ENCODE peak calls at places on chromosomes 13 and 19, in four cellular contexts. Q is IMR-90, Z is GM23248, W is endothelial cell of umbilical vein. Y is an unnamed sample. For H3K4me1, the result is how much of the 10 kb centered on the place peaks cover.

GRCh38 chr13:49731766-49732165 is 40.5 kb upstream of the EBPL start:
- DNase-seq in Q (peak), Z (peak), W (peak), Y (peak)

GRCh38 chr19:366205-366783 is 21.7 kb upstream of the MIER2 start:
- DNase-seq in Q (no peak), Z (no peak), W (no peak), Y (no peak)

GRCh38 chr13:98474292-98474691 is 102.6 kb downstream of the STK24 start:
- DNase-seq in Q (no peak), Z (no peak), W (no peak), Y (no peak)

GRCh38 chr13:101512650-101513049 is 60.2 kb downstream of the ITGBL1 start:
- DNase-seq in Q (no peak), Z (peak), W (no peak), Y (peak)

GRCh38 chr19:31330761-31331160 is 18.5 kb downstream of the TSHZ3 start:
- DNase-seq in Q (no peak), Z (no peak), W (no peak), Y (no peak)

GRCh38 chr19:29191005-29191404 is 21.9 kb downstream of the UQCRFS1 start:
- DNase-seq in Q (no peak), Z (no peak), W (no peak), Y (no peak)

GRCh38 chr13:109465151-109465550 is 321.2 kb downstream of the IRS2 start:
- DNase-seq in Q (peak), Z (peak), W (no peak), Y (no peak)

GRCh38 chr19:3655402-3656072 is 28.9 kb upstream of the CACTIN start:
- DNase-seq in Q (peak), Z (peak), W (peak), Y (peak)

GRCh38 chr13:57443494-57443893 is 188.1 kb upstream of the PCDH17 start:
- DNase-seq in Q (no peak), Z (no peak), W (no peak), Y (no peak)

GRCh38 chr19:21202865-21203494 is 61.1 kb downstream of the ZNF431 start:
- DNase-seq in Q (peak), Z (peak), W (peak), Y (peak)

GRCh38 chr19:16290692-16291091 is 33.9 kb upstream of the KLF2 start:
- DNase-seq in Q (no peak), Z (no peak), W (peak), Y (no peak)

GRCh38 chr19:36215276-36216171 is 618 bp downstream of the ZNF146 start:
- DNase-seq in Q (peak), Z (peak), W (peak), Y (peak)

GRCh38 chr13:100636441-100636840 is 38.2 kb downstream of the TMTC4 start:
- DNase-seq in Q (no peak), Z (no peak), W (no peak), Y (no peak)

GRCh38 chr13:31775686-31776085 is 36.4 kb downstream of the RXFP2 start:
- DNase-seq in Q (no peak), Z (peak), W (no peak), Y (peak)

GRCh38 chr19:46926201-46927071 is 65.6 kb downstream of the ARHGAP35 start:
- DNase-seq in Q (no peak), Z (no peak), W (no peak), Y (no peak)

GRCh38 chr19:35249146-35249847 is 495 bp downstream of the LSR start:
- DNase-seq in Q (no peak), Z (no peak), W (no peak), Y (no peak)

GRCh38 chr13:28620011-28620830 is 38.7 kb upstream of the POMP start:
- DNase-seq in Q (no peak), Z (peak), W (no peak), Y (no peak)

GRCh38 chr13:45833663-45834062 is 17.9 kb downstream of the SIAH3 start:
- DNase-seq in Q (peak), Z (peak), W (peak), Y (peak)

GRCh38 chr13:79972066-79972569 is 368.8 kb downstream of the SPRY2 start:
- DNase-seq in Q (no peak), Z (no peak), W (no peak), Y (no peak)

GRCh38 chr13:79966039-79966438 is 374.9 kb downstream of the SPRY2 start:
- DNase-seq in Q (peak), Z (peak), W (no peak), Y (no peak)

GRCh38 chr13:79966502-79966901 is 374.4 kb downstream of the SPRY2 start:
- DNase-seq in Q (no peak), Z (peak), W (no peak), Y (no peak)
- H2AFZ ChIP-seq in Q (no peak), Z (peak), W (no peak), Y (no peak)

DNA sequence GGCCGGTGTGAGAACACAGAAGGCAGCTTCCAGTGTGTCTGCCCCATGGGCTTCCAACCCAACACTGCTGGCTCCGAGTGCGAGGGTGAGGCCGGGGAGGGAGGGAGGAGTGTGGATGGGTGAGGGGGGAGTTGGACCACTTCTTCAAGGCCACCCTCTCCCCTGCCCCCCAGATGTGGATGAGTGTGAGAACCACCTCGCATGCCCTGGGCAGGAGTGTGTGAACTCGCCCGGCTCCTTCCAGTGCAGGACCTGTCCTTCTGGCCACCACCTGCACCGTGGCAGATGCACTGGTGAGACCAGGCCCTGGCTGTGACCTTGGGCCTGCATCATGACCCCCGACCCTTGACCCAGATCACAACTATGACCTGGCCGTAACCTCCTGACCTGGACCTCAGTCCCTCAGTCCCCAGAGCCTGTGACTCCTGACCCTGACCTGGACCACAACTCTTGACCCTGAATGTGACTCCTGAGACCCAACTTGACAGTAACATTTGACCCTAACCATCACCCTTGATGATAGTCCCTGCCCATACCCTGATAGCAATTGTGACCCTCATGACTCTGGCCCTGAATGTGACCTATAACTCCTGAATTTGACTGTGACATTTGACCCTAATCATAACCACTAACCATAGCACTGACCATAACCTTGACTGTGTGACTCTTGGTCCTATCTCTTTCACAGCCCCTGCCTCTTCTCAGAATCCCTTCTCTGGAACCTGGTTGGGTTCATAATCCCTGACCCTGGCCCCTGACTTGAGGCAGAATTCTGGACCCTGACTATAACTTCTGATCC is 10.9 kb downstream of the LTBP4 start:
- DNase-seq in Q (no peak), Z (no peak), W (no peak), Y (no peak)
- H3K4me1 ChIP-seq in Q (under half), Z (under half), W (under half), Y (under half)

GRCh38 chr13:22749626-22750025 is 431.2 kb upstream of the SGCG start:
- DNase-seq in Q (no peak), Z (no peak), W (no peak), Y (no peak)

GRCh38 chr13:22748866-22749586 is 431.8 kb upstream of the SGCG start:
- DNase-seq in Q (no peak), Z (peak), W (peak), Y (no peak)

GRCh38 chr13:22740264-22740663 is 440.5 kb upstream of the SGCG start:
- DNase-seq in Q (no peak), Z (no peak), W (no peak), Y (no peak)

GRCh38 chr13:22744688-22745452 is 435.9 kb upstream of the SGCG start:
- DNase-seq in Q (no peak), Z (no peak), W (no peak), Y (no peak)
- H2AFZ ChIP-seq in Q (no peak), Z (no peak), W (no peak), Y (no peak)

GRCh38 chr19:45442927-45443461 is 19.3 kb upstream of the ERCC1 start:
- DNase-seq in Q (peak), Z (peak), W (peak), Y (peak)
- H3K4me1 ChIP-seq in Q (under half), Z (under half), W (under half), Y (under half)

DNA sequence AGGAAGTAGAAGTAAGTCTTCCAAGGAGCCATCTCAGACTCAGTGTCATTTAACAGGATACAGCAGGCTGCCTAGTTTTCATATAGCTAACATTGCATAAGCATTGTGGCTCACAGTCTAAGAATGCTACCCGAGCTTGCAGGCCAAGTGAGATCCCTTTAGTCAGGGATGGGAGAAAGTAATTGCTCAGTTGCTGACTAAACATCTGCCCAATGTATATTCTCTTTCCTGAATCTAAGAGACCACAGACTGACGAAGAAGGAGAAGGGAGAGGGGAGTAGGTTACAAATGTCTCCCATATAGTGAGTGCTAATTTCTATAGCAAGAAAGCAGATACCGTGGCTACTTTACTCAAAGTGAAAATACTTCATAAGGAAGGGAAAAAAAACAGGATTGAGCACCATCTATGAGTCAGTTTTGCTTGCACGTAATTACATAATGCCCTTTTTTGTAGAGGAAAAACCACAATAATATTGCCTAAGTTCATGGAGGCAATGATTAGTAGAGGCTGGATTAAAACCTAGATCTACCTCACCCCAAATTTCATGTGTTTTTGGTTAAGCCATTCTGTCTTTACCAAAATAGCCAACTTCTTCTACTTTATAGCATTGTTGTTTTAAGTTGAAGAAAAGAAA is 454.0 kb downstream of the COG6 start:
- DNase-seq in Q (peak), Z (peak), W (no peak), Y (peak)
- H2AFZ ChIP-seq in Q (no peak), Z (peak), W (no peak), Y (peak)

Y was measured in astrocyte.